ENCODE peak calls at places on chromosomes 12 and 14, in eight cellular contexts. P is esophagus squamous epithelium; K is right lobe of liver; Y is colonic mucosa; E is left lung; I is neural progenitor cell; B is CD8-positive, alpha-beta T cell; G is ovary. N is an unnamed sample.

GRCh38 chr12:114679452-114679875 is 4.5 kb downstream of the TBX3 start:
- DNase-seq in P (no peak), K (no peak), Y (no peak), E (no peak), I (peak; percentile 60), B (no peak), G (no peak), N (no peak)

GRCh38 chr12:93158065-93158843 is 219.5 kb upstream of the NUDT4 start:
- DNase-seq in P (no peak), K (no peak), Y (no peak), E (no peak), I (no peak), B (no peak), G (no peak), N (no peak)

GRCh38 chr12:6961278-6961694 is 9.2 kb downstream of the PHB2 start:
- DNase-seq in P (no peak), K (peak; percentile 68), Y (peak; percentile 69), E (peak; percentile 92), I (no peak), B (peak; percentile 87), G (peak; percentile 66), N (peak; percentile 76)

GRCh38 chr14:75861161-75861621 is 120.6 kb downstream of the TGFB3 start:
- DNase-seq in P (no peak), K (no peak), Y (no peak), E (no peak), I (no peak), B (no peak), G (no peak), N (no peak)

GRCh38 chr14:29927596-29928341 is at the start of gene PRKD1:
- DNase-seq in P (no peak), K (peak; percentile 65), Y (peak; percentile 48), E (peak; percentile 88), I (peak; percentile 87), B (no peak), G (peak; percentile 72), N (peak; percentile 81)

GRCh38 chr12:128694445-128694844 is 129.3 kb downstream of the SLC15A4 start:
- DNase-seq in P (no peak), K (no peak), Y (no peak), E (no peak), I (no peak), B (no peak), G (no peak), N (no peak)

GRCh38 chr12:99154264-99154982 is 493.1 kb upstream of the GARIN6 start:
- DNase-seq in P (no peak), K (no peak), Y (no peak), E (no peak), I (peak; percentile 12), B (no peak), G (peak; percentile 17), N (no peak)

GRCh38 chr12:82527165-82527780 is 159.4 kb upstream of the TMTC2 start:
- DNase-seq in P (no peak), K (no peak), Y (peak; percentile 46), E (no peak), I (peak; percentile 71), B (no peak), G (no peak), N (no peak)

GRCh38 chr14:100762089-100762515 is 35.4 kb downstream of the DLK1 start:
- DNase-seq in P (no peak), K (no peak), Y (no peak), E (no peak), I (no peak), B (no peak), G (no peak), N (no peak)

GRCh38 chr14:20799955-20800544 is 2.6 kb downstream of the RNASE1 start:
- DNase-seq in P (peak; percentile 19), K (no peak), Y (no peak), E (no peak), I (peak; percentile 28), B (no peak), G (no peak), N (no peak)

GRCh38 chr12:79217306-79217705 is 352.7 kb downstream of the SYT1 start:
- DNase-seq in P (no peak), K (no peak), Y (no peak), E (peak; percentile 28), I (no peak), B (no peak), G (no peak), N (no peak)

GRCh38 chr12:40137252-40137651 is 31.4 kb upstream of the SLC2A13 start:
- DNase-seq in P (no peak), K (no peak), Y (no peak), E (no peak), I (no peak), B (no peak), G (no peak), N (no peak)

GRCh38 chr12:81167694-81168093 is 89.8 kb downstream of the ACSS3 start:
- DNase-seq in P (no peak), K (no peak), Y (no peak), E (no peak), I (no peak), B (no peak), G (no peak), N (no peak)

GRCh38 chr12:100987552-100988277 is 193.1 kb downstream of the ANO4 start:
- DNase-seq in P (no peak), K (no peak), Y (no peak), E (no peak), I (peak; percentile 77), B (no peak), G (no peak), N (no peak)

GRCh38 chr14:96264850-96265249 is 8.8 kb downstream of the BDKRB1 start:
- DNase-seq in P (no peak), K (no peak), Y (no peak), E (no peak), I (peak; percentile 25), B (no peak), G (no peak), N (no peak)

GRCh38 chr12:123223241-123223668 is 9.7 kb downstream of the MPHOSPH9 start:
- DNase-seq in P (no peak), K (no peak), Y (no peak), E (no peak), I (no peak), B (peak; percentile 54), G (no peak), N (no peak)

GRCh38 chr12:68648179-68648578 is 37.5 kb downstream of the RAP1B start:
- DNase-seq in P (no peak), K (no peak), Y (no peak), E (no peak), I (no peak), B (no peak), G (no peak), N (no peak)

GRCh38 chr14:102592969-102593840 is 756 bp downstream of the RCOR1 start:
- DNase-seq in P (no peak), K (peak; percentile 75), Y (peak; percentile 41), E (peak; percentile 90), I (peak; percentile 73), B (peak; percentile 61), G (peak; percentile 56), N (no peak)

GRCh38 chr14:56905282-56905681 is 95.0 kb upstream of the OTX2 start:
- DNase-seq in P (no peak), K (no peak), Y (no peak), E (no peak), I (no peak), B (no peak), G (no peak), N (no peak)

GRCh38 chr14:57611555-57612075 is 118.0 kb upstream of the CCDC198 start:
- DNase-seq in P (no peak), K (no peak), Y (no peak), E (no peak), I (no peak), B (no peak), G (no peak), N (no peak)

GRCh38 chr12:26203167-26203566 is 7.8 kb downstream of the SSPN start:
- DNase-seq in P (no peak), K (no peak), Y (no peak), E (no peak), I (no peak), B (no peak), G (no peak), N (no peak)

GRCh38 chr14:99821519-99822165 is 28.4 kb downstream of the EML1 start:
- DNase-seq in P (no peak), K (no peak), Y (no peak), E (no peak), I (no peak), B (no peak), G (no peak), N (no peak)

GRCh38 chr12:49901026-49901425 is 2.7 kb downstream of the FAIM2 start:
- DNase-seq in P (no peak), K (peak; percentile 19), Y (no peak), E (peak; percentile 31), I (no peak), B (no peak), G (peak; percentile 10), N (no peak)

GRCh38 chr14:98198385-98198784 is 1073.6 kb downstream of the BCL11B start:
- DNase-seq in P (no peak), K (no peak), Y (no peak), E (no peak), I (no peak), B (peak; percentile 47), G (no peak), N (no peak)
- H3K4me3 ChIP-seq in P (no peak overlapping the region), K (no peak overlapping the region), Y (no peak overlapping the region), E (no peak overlapping the region), I (no peak overlapping the region), B (peak overlapping the region; percentile 12), G (no peak overlapping the region), N (no peak overlapping the region)

DNA sequence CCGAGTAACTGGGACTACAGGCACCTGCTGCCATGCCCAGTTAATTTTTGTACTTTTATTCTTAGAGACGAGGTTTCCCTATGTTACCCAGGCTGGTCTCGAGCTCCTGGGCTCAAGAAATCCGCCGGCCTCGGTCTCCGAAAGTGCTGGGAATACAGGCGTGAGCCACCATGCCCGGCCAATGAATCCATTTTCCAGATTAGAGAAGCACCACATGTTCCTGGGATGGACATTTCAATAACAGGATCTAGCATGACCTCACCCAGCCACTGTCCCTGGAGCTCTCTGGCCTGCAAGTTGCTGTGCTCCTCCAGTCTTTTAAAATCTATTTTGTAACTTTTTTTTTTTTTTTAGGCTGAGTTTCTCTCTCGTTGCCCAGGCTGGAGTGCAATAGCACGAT is 2.2 kb downstream of the GPR132 start:
- DNase-seq in P (no peak), K (no peak), Y (no peak), E (peak; percentile 39), I (no peak), B (no peak), G (no peak), N (no peak)
- H3K4me3 ChIP-seq in P (peak overlapping the region; percentile 57), K (no peak overlapping the region), Y (no peak overlapping the region), E (no peak overlapping the region), I (no peak overlapping the region), B (peak overlapping the region; percentile 42), G (no peak overlapping the region), N (no peak overlapping the region)

DNA sequence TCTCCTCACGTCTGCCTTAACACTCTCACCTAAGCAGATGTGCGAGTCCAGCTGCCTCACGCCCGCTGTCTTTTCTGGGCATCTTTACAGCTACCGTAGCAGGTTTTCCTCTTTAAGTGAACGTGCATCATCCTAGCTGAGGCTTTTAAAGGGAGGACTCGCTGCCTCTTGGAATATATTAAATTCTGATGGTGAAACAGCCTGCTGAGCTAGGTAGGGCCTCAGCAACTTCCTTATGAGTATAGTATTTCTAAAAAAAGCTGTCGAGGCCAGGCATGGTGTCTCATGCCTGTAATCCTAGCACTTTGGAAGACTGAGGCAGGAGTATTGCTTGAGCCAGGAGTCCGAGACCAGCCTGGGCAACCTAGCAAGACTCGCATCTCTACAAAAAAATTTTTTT is 32.2 kb downstream of the TESC start:
- DNase-seq in P (no peak), K (peak; percentile 15), Y (no peak), E (peak; percentile 13), I (no peak), B (no peak), G (no peak), N (no peak)
- H3K4me3 ChIP-seq in P (no peak overlapping the region), K (no peak overlapping the region), Y (no peak overlapping the region), E (no peak overlapping the region), I (no peak overlapping the region), B (no peak overlapping the region), G (no peak overlapping the region), N (no peak overlapping the region)

GRCh38 chr14:91419044-91419397 is 1.4 kb upstream of the CCDC88C start:
- DNase-seq in P (no peak), K (no peak), Y (no peak), E (no peak), I (no peak), B (no peak), G (no peak), N (no peak)
- H3K4me3 ChIP-seq in P (peak overlapping the region; percentile 90), K (no peak overlapping the region), Y (peak overlapping the region; percentile 39), E (no peak overlapping the region), I (no peak overlapping the region), B (peak overlapping the region; percentile 47), G (peak overlapping the region; percentile 44), N (peak overlapping the region; percentile 76)